ENCODE peak calls at places on chromosomes 1 and 21, in eight cellular contexts. J is hepatocyte; E is left ventricle myocardium inferior; S is breast epithelium; N is cardiac muscle cell; Y is CD8-positive, alpha-beta T cell; W is stomach; A is fibroblast of lung. L is an unnamed sample.
A peak's percentile ranks its signal among the peaks of the same experiment; 100 is the strongest.

GRCh38 chr21:19648376-19648775 is 1244.8 kb upstream of the TMPRSS15 start:
- DNase-seq in J (no peak), E (no peak), S (no peak), N (no peak), Y (no peak), W (no peak), A (no peak), L (no peak)

GRCh38 chr21:38422067-38422466 is 76.2 kb downstream of the ERG start:
- DNase-seq in J (no peak), E (no peak), S (no peak), N (no peak), Y (no peak), W (no peak), A (no peak), L (no peak)

GRCh38 chr1:26373281-26373680 is 731 bp upstream of the ZNF683 start:
- DNase-seq in J (no peak), E (no peak), S (no peak), N (no peak), Y (peak; percentile 61), W (no peak), A (no peak), L (no peak)

GRCh38 chr1:236870721-236871120 is 75.6 kb downstream of the MTR start:
- DNase-seq in J (no peak), E (no peak), S (no peak), N (no peak), Y (no peak), W (no peak), A (no peak), L (no peak)

GRCh38 chr1:151980287-151981177 is 13.1 kb downstream of the S100A10 start:
- DNase-seq in J (peak; percentile 49), E (peak; percentile 34), S (no peak), N (no peak), Y (no peak), W (no peak), A (peak; percentile 84), L (peak; percentile 60)

GRCh38 chr1:234108921-234109320 is 204.4 kb downstream of the SLC35F3 start:
- DNase-seq in J (peak; percentile 19), E (no peak), S (no peak), N (no peak), Y (no peak), W (no peak), A (peak; percentile 66), L (no peak)

GRCh38 chr21:36388835-36389234 is 3.6 kb downstream of the CHAF1B start:
- DNase-seq in J (peak; percentile 20), E (no peak), S (no peak), N (no peak), Y (no peak), W (no peak), A (peak; percentile 75), L (no peak)

GRCh38 chr1:228307218-228308023 is 99.2 kb downstream of the TRIM11 start:
- DNase-seq in J (no peak), E (peak; percentile 14), S (no peak), N (no peak), Y (no peak), W (peak; percentile 23), A (no peak), L (no peak)

GRCh38 chr21:38880578-38880966 is 74.8 kb downstream of the ETS2 start:
- DNase-seq in J (no peak), E (no peak), S (no peak), N (no peak), Y (no peak), W (no peak), A (no peak), L (no peak)

GRCh38 chr1:1157914-1158710 is 15.6 kb upstream of the TTLL10 start:
- DNase-seq in J (peak; percentile 73), E (peak; percentile 54), S (peak; percentile 69), N (no peak), Y (no peak), W (peak; percentile 83), A (peak; percentile 27), L (peak; percentile 88)

GRCh38 chr1:65681101-65681500 is 111.6 kb upstream of the PDE4B start:
- DNase-seq in J (no peak), E (no peak), S (no peak), N (no peak), Y (no peak), W (no peak), A (peak; percentile 72), L (no peak)

GRCh38 chr1:33269621-33270020 is 13.3 kb downstream of the ZNF362 start:
- DNase-seq in J (no peak), E (no peak), S (no peak), N (no peak), Y (no peak), W (no peak), A (no peak), L (no peak)

GRCh38 chr1:226609836-226610455 is 61.4 kb downstream of the STUM start:
- DNase-seq in J (no peak), E (peak; percentile 38), S (no peak), N (no peak), Y (no peak), W (no peak), A (no peak), L (no peak)

GRCh38 chr21:40335689-40336088 is 468.5 kb downstream of the PCP4 start:
- DNase-seq in J (no peak), E (no peak), S (no peak), N (no peak), Y (no peak), W (no peak), A (no peak), L (no peak)

GRCh38 chr1:171911506-171911905 is 70.2 kb downstream of the DNM3 start:
- DNase-seq in J (peak; percentile 14), E (no peak), S (no peak), N (peak; percentile 49), Y (no peak), W (no peak), A (peak; percentile 10), L (peak; percentile 66)

DNA sequence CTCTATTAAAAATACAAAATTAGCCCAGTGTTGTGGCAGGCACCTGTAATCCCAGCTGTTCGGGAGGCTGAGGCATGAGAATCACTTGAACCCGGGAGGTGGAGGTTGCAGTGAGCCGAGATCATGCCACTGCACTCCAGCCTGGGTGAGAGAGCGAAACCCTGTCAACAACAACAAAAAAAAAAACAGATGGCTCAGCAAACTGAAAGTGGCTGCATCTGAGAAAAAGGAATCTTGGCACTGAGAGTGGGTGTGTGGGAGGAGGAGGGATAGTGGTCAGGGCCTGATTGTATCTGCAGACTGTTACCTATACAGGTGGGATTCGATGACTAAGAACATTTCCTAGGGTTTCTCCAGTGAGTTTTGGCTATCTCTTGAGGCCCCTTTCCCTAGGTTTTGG is 122.2 kb upstream of the BARHL2 start:
- DNase-seq in J (no peak), E (no peak), S (no peak), N (no peak), Y (no peak), W (no peak), A (no peak), L (no peak)
- H3K27me3 ChIP-seq in J (peaks cover 91% of the 10 kb centered on the region), E (peaks cover 77% of the 10 kb centered on the region), S (peaks cover 18% of the 10 kb centered on the region), N (peaks cover 98% of the 10 kb centered on the region), Y (peaks cover 50% of the 10 kb centered on the region), W (peaks cover 20% of the 10 kb centered on the region), A (peaks cover 30% of the 10 kb centered on the region), L (no peaks in the 10 kb centered on the region)

DNA sequence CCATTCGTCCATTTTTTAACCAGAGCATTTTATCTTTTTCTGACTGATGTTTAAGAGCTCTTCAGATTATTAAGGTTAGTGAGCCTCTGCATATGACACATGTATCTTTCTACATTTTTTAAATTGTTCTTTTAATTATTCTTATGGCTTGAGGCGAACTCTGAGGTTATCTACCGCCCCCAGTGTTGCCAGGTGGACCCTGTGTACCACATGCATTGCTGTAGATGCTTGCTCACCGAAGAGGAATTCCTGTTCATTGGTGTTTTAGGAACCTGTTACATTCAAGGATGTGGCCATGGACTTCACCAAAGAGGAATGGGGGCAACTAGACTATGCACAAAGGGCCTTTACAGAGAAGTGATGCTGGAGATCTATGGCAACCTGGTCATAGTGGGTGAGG is 31.8 kb downstream of the ZNF684 start:
- DNase-seq in J (no peak), E (no peak), S (no peak), N (no peak), Y (no peak), W (no peak), A (no peak), L (no peak)
- H3K9me3 ChIP-seq in J (no peaks in the 10 kb centered on the region), E (no peaks in the 10 kb centered on the region), S (no peaks in the 10 kb centered on the region), N (no peaks in the 10 kb centered on the region), Y (no peaks in the 10 kb centered on the region), W (no peaks in the 10 kb centered on the region), A (no peaks in the 10 kb centered on the region), L (peaks cover 2% of the 10 kb centered on the region)

GRCh38 chr1:200362421-200362820 is 47.4 kb downstream of the ZNF281 start:
- DNase-seq in J (no peak), E (no peak), S (no peak), N (no peak), Y (no peak), W (no peak), A (no peak), L (no peak)
- H3K27ac ChIP-seq in J (no peak overlapping the region), E (no peak overlapping the region), S (no peak overlapping the region), N (no peak overlapping the region), Y (no peak overlapping the region), W (no peak overlapping the region), A (no peak overlapping the region), L (no peak overlapping the region)

GRCh38 chr1:182549346-182549745 is 39.7 kb downstream of the RNASEL start:
- DNase-seq in J (no peak), E (no peak), S (no peak), N (no peak), Y (no peak), W (no peak), A (no peak), L (no peak)

GRCh38 chr1:182556279-182556678 is 32.8 kb downstream of the RNASEL start:
- DNase-seq in J (no peak), E (no peak), S (no peak), N (no peak), Y (no peak), W (no peak), A (peak; percentile 4), L (no peak)

GRCh38 chr1:182555493-182555892 is 33.6 kb downstream of the RNASEL start:
- DNase-seq in J (no peak), E (no peak), S (no peak), N (no peak), Y (no peak), W (no peak), A (no peak), L (no peak)

GRCh38 chr1:182549811-182550210 is 39.2 kb downstream of the RNASEL start:
- DNase-seq in J (no peak), E (no peak), S (no peak), N (no peak), Y (no peak), W (no peak), A (no peak), L (no peak)

DNA sequence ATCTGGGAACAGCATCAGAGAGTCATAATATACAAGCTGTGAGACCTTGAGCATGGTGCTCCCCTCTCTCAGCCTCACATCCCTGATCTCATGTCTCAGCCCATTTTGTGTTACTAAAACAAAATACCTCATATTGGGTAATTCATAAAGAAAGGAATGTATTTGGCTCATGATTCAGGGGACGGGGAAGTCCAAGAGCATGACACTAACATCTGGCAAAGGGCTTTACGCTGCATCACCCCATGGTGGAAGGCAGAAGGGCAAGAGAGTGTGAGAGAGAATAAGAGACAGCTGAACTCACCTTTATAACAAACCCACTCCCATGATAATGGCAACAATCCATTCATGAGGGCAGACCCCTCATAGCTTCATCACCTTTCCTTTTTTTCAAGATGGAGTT is 36.5 kb downstream of the RNASEL start:
- DNase-seq in J (no peak), E (no peak), S (no peak), N (no peak), Y (no peak), W (no peak), A (no peak), L (no peak)
- H3K27me3 ChIP-seq in J (no peaks in the 10 kb centered on the region), E (no peaks in the 10 kb centered on the region), S (no peaks in the 10 kb centered on the region), N (no peaks in the 10 kb centered on the region), Y (no peaks in the 10 kb centered on the region), W (no peaks in the 10 kb centered on the region), A (no peaks in the 10 kb centered on the region), L (no peaks in the 10 kb centered on the region)

GRCh38 chr21:27155130-27155500 is 188.2 kb upstream of the ADAMTS5 start:
- DNase-seq in J (no peak), E (no peak), S (no peak), N (no peak), Y (no peak), W (no peak), A (no peak), L (no peak)
- H3K9me3 ChIP-seq in J (no peaks in the 10 kb centered on the region), E (no peaks in the 10 kb centered on the region), S (no peaks in the 10 kb centered on the region), N (no peaks in the 10 kb centered on the region), Y (no peaks in the 10 kb centered on the region), W (no peaks in the 10 kb centered on the region), A (no peaks in the 10 kb centered on the region), L (peaks cover 3% of the 10 kb centered on the region)